ENCODE peak calls at places on chromosomes 4 and X, in eight cellular contexts. N, T, C, O, R, X, K and E are unnamed samples.

GRCh38 chr4:172514801-172515200 is 653.8 kb upstream of the GALNT7 start:
- DNase-seq in T (no peak), O (no peak), K (no peak), N (no peak), C (no peak), R (no peak), X (no peak), E (no peak)

GRCh38 chrX:150731795-150732194 is 38.6 kb downstream of the MTMR1 start:
- DNase-seq in X (no peak), N (no peak), K (peak), C (no peak), T (no peak), O (peak), R (peak), E (no peak)

GRCh38 chr4:113901994-113902787 is 77.3 kb downstream of the ARSJ start:
- DNase-seq in C (no peak), N (peak), K (no peak), O (no peak), X (peak), R (no peak), T (peak), E (no peak)

GRCh38 chr4:14095881-14096280 is 468.4 kb upstream of the BOD1L1 start:
- DNase-seq in C (no peak), O (peak), N (no peak), T (no peak), X (no peak), K (no peak), R (no peak), E (no peak)

GRCh38 chrX:53261573-53261972 is 19.8 kb downstream of the IQSEC2 start:
- DNase-seq in K (no peak), C (no peak), N (no peak), X (no peak), O (no peak), T (no peak), R (no peak), E (no peak)

GRCh38 chrX:48913605-48914366 is 2.3 kb upstream of the SLC35A2 start:
- DNase-seq in N (no peak), T (no peak), C (no peak), O (no peak), X (no peak), K (no peak), R (no peak), E (no peak)

GRCh38 chrX:130995351-130995967 is 62.7 kb upstream of the ARHGAP36 start:
- DNase-seq in C (no peak), X (no peak), K (no peak), N (no peak), T (no peak), R (no peak), O (no peak), E (no peak)

GRCh38 chr4:154349829-154350228 is 141.8 kb downstream of the DCHS2 start:
- DNase-seq in C (no peak), T (no peak), K (no peak), N (no peak), X (no peak), R (no peak), O (peak), E (no peak)

GRCh38 chr4:151117371-151117962 is 18.0 kb downstream of the RPS3A start:
- DNase-seq in T (no peak), C (peak), X (peak), R (peak), O (peak), N (peak), K (peak), E (peak)

GRCh38 chrX:118727686-118728339 is 407 bp downstream of the IL13RA1 start:
- DNase-seq in N (peak), R (no peak), O (peak), X (peak), K (no peak), C (no peak), T (peak), E (no peak)

GRCh38 chrX:11665144-11666040 is at the start of gene ARHGAP6:
- DNase-seq in N (peak), R (no peak), K (no peak), T (peak), O (peak), X (peak), C (peak), E (no peak)

GRCh38 chr4:46073778-46074177 is 50.1 kb downstream of the GABRG1 start:
- DNase-seq in K (no peak), N (no peak), O (no peak), R (no peak), X (no peak), T (no peak), C (no peak), E (no peak)

GRCh38 chr4:2800691-2801596 is 8.1 kb downstream of the SH3BP2 start:
- DNase-seq in X (no peak), K (no peak), N (peak), C (peak), T (peak), R (peak), O (peak), E (peak)

GRCh38 chr4:89316187-89316586 is 8.6 kb upstream of the GPRIN3 start:
- DNase-seq in N (no peak), T (no peak), R (no peak), C (no peak), X (no peak), K (no peak), O (no peak), E (no peak)

GRCh38 chr4:74583066-74583700 is 138.2 kb downstream of the AREG start:
- DNase-seq in R (no peak), O (peak), T (no peak), K (no peak), N (no peak), X (no peak), C (no peak), E (no peak)

GRCh38 chrX:10483191-10483808 is 137.1 kb downstream of the MID1 start:
- DNase-seq in X (no peak), K (no peak), T (no peak), O (peak), N (no peak), R (no peak), C (no peak), E (no peak)

GRCh38 chr4:99574530-99575314 is at the start of gene MTTP:
- DNase-seq in K (no peak), O (no peak), N (no peak), R (no peak), C (no peak), X (no peak), T (no peak), E (no peak)

GRCh38 chr4:20652226-20652836 is 47.9 kb upstream of the PACRGL start:
- DNase-seq in C (no peak), X (no peak), K (no peak), N (no peak), T (no peak), O (peak), R (no peak), E (no peak)

GRCh38 chr4:60657802-60658201 is 542.3 kb upstream of the ADGRL3 start:
- DNase-seq in O (peak), N (no peak), K (no peak), C (no peak), T (no peak), R (no peak), X (no peak), E (no peak)

GRCh38 chrX:49282647-49283011 is 13.0 kb downstream of the PPP1R3F start:
- DNase-seq in X (no peak), O (peak), T (no peak), N (no peak), K (peak), R (no peak), C (peak), E (no peak)

GRCh38 chrX:129900054-129900453 is 5.9 kb upstream of the UTP14A start:
- DNase-seq in R (no peak), C (no peak), K (no peak), X (no peak), N (no peak), T (no peak), O (no peak), E (no peak)

GRCh38 chr4:165506780-165507305 is 128.0 kb downstream of the CPE start:
- DNase-seq in R (no peak), C (no peak), X (no peak), O (no peak), N (no peak), K (no peak), T (no peak), E (no peak)

GRCh38 chr4:84632092-84632491 is 49.2 kb downstream of the CDS1 start:
- DNase-seq in X (no peak), R (no peak), N (no peak), T (no peak), C (no peak), K (no peak), O (peak), E (no peak)

GRCh38 chr4:151674804-151675290 is 86.0 kb downstream of the GATB start:
- DNase-seq in O (no peak), R (peak), X (no peak), T (peak), C (peak), K (no peak), N (peak), E (peak)

GRCh38 chr4:108109997-108110416 is 58.7 kb downstream of the LEF1 start:
- DNase-seq in N (no peak), O (no peak), R (no peak), K (no peak), C (no peak), X (no peak), T (no peak), E (no peak)

GRCh38 chr4:21596521-21596920 is 352.1 kb downstream of the KCNIP4 start:
- DNase-seq in T (no peak), O (no peak), N (no peak), X (peak), K (no peak), C (no peak), R (no peak), E (peak)

GRCh38 chrX:5857232-5857631 is 371.4 kb downstream of the NLGN4X start:
- DNase-seq in N (no peak), K (no peak), X (no peak), O (no peak), R (no peak), C (no peak), T (no peak), E (peak)

GRCh38 chr4:7769936-7770674 is 169.6 kb downstream of the AFAP1 start:
- DNase-seq in X (no peak), N (no peak), O (peak), C (no peak), T (no peak), R (no peak), K (no peak), E (no peak)

GRCh38 chr4:22315643-22316042 is 200.2 kb downstream of the ADGRA3 start:
- DNase-seq in X (no peak), T (no peak), O (no peak), R (no peak), C (no peak), K (no peak), N (no peak), E (no peak)

GRCh38 chr4:42531631-42532030 is 125.3 kb downstream of the ATP8A1 start:
- DNase-seq in T (no peak), K (no peak), O (no peak), R (no peak), N (no peak), C (no peak), X (no peak), E (no peak)

GRCh38 chrX:110143454-110144210 is 140.7 kb downstream of the TMEM164 start:
- DNase-seq in K (no peak), C (no peak), N (no peak), O (no peak), R (peak), T (no peak), X (no peak), E (peak)

GRCh38 chr4:36054750-36055467 is 189.4 kb downstream of the ARAP2 start:
- DNase-seq in C (no peak), O (no peak), X (no peak), T (no peak), N (no peak), K (no peak), R (no peak), E (peak)

GRCh38 chrX:105302246-105302645 is 81.8 kb upstream of the TEX13A start:
- DNase-seq in X (no peak), R (no peak), N (no peak), K (no peak), O (no peak), T (no peak), C (no peak), E (no peak)

GRCh38 chr4:144734522-144734921 is 88.6 kb downstream of the HHIP start:
- DNase-seq in C (no peak), X (no peak), O (peak), K (peak), T (no peak), R (no peak), N (no peak), E (no peak)

GRCh38 chr4:43014266-43014665 is 121.8 kb downstream of the GRXCR1 start:
- DNase-seq in C (no peak), O (no peak), K (no peak), X (no peak), N (no peak), T (no peak), R (no peak), E (no peak)

GRCh38 chr4:186243331-186243730 is 16.0 kb downstream of the KLKB1 start:
- DNase-seq in R (no peak), T (no peak), C (no peak), N (no peak), X (no peak), O (no peak), K (no peak), E (no peak)